ENCODE peak calls at places on chromosomes 13 and 19, in seven cellular contexts. One of them, this sample, is unnamed.

GRCh38 chr19:41785653-41786052 is 10.7 kb upstream of the CEACAM3 start:
- DNase-seq in NT2/D1: peak; percentile 64
- DNase-seq in HFFc6: peak; percentile 39
- DNase-seq in neural crest cell: peak; percentile 49
- DNase-seq in AG04449: no peak
- DNase-seq in cardiac fibroblast: peak; percentile 77
- DNase-seq in astrocyte of the spinal cord: peak; percentile 62
- DNase-seq in this sample: peak; percentile 96

GRCh38 chr19:48745208-48745995 is 1.3 kb downstream of the IZUMO1 start:
- DNase-seq in neural crest cell: peak; percentile 50
- DNase-seq in HFFc6: peak; percentile 61
- DNase-seq in AG04449: no peak
- DNase-seq in cardiac fibroblast: peak; percentile 72
- DNase-seq in NT2/D1: no peak
- DNase-seq in astrocyte of the spinal cord: peak; percentile 66
- DNase-seq in this sample: peak; percentile 28

GRCh38 chr19:44684892-44685847 is 13.8 kb upstream of the CEACAM16 start:
- DNase-seq in HFFc6: peak; percentile 96
- DNase-seq in neural crest cell: no peak
- DNase-seq in astrocyte of the spinal cord: peak; percentile 84
- DNase-seq in cardiac fibroblast: peak; percentile 94
- DNase-seq in NT2/D1: peak; percentile 39
- DNase-seq in AG04449: peak; percentile 46
- DNase-seq in this sample: peak; percentile 23

GRCh38 chr19:55083004-55083850 is 7.6 kb downstream of the EPS8L1 start:
- DNase-seq in AG04449: no peak
- DNase-seq in neural crest cell: no peak
- DNase-seq in HFFc6: no peak
- DNase-seq in cardiac fibroblast: no peak
- DNase-seq in astrocyte of the spinal cord: no peak
- DNase-seq in NT2/D1: no peak
- DNase-seq in this sample: no peak

GRCh38 chr13:79398915-79399314 is 7.1 kb downstream of the RBM26 start:
- DNase-seq in HFFc6: peak; percentile 28
- DNase-seq in cardiac fibroblast: no peak
- DNase-seq in neural crest cell: no peak
- DNase-seq in AG04449: no peak
- DNase-seq in astrocyte of the spinal cord: no peak
- DNase-seq in NT2/D1: no peak
- DNase-seq in this sample: peak; percentile 57

GRCh38 chr13:23599083-23599925 is 29.1 kb downstream of the TNFRSF19 start:
- DNase-seq in astrocyte of the spinal cord: no peak
- DNase-seq in cardiac fibroblast: no peak
- DNase-seq in NT2/D1: no peak
- DNase-seq in HFFc6: no peak
- DNase-seq in AG04449: no peak
- DNase-seq in neural crest cell: no peak
- DNase-seq in this sample: no peak

GRCh38 chr19:18604820-18605159 is 1.8 kb downstream of the CRLF1 start:
- DNase-seq in astrocyte of the spinal cord: no peak
- DNase-seq in neural crest cell: no peak
- DNase-seq in cardiac fibroblast: no peak
- DNase-seq in AG04449: no peak
- DNase-seq in HFFc6: no peak
- DNase-seq in NT2/D1: no peak
- DNase-seq in this sample: no peak

GRCh38 chr13:60765700-60766411 is 368.8 kb downstream of the TDRD3 start:
- DNase-seq in astrocyte of the spinal cord: peak; percentile 31
- DNase-seq in NT2/D1: no peak
- DNase-seq in neural crest cell: no peak
- DNase-seq in AG04449: no peak
- DNase-seq in HFFc6: no peak
- DNase-seq in cardiac fibroblast: peak; percentile 61
- DNase-seq in this sample: no peak

GRCh38 chr13:50599046-50599445 is 244.4 kb downstream of the DLEU7 start:
- DNase-seq in HFFc6: no peak
- DNase-seq in AG04449: no peak
- DNase-seq in cardiac fibroblast: no peak
- DNase-seq in neural crest cell: no peak
- DNase-seq in NT2/D1: no peak
- DNase-seq in astrocyte of the spinal cord: no peak
- DNase-seq in this sample: no peak

GRCh38 chr13:64239372-64239771 is 2823.7 kb upstream of the PCDH20 start:
- DNase-seq in NT2/D1: no peak
- DNase-seq in cardiac fibroblast: peak; percentile 60
- DNase-seq in HFFc6: peak; percentile 68
- DNase-seq in AG04449: peak; percentile 17
- DNase-seq in neural crest cell: no peak
- DNase-seq in astrocyte of the spinal cord: peak; percentile 62
- DNase-seq in this sample: no peak

GRCh38 chr13:51785592-51786424 is 18.2 kb downstream of the DHRS12 start:
- DNase-seq in HFFc6: peak; percentile 69
- DNase-seq in NT2/D1: no peak
- DNase-seq in cardiac fibroblast: peak; percentile 65
- DNase-seq in AG04449: no peak
- DNase-seq in astrocyte of the spinal cord: no peak
- DNase-seq in neural crest cell: no peak
- DNase-seq in this sample: peak; percentile 89

GRCh38 chr19:38711726-38712153 is 32.5 kb downstream of the CAPN12 start:
- DNase-seq in AG04449: no peak
- DNase-seq in cardiac fibroblast: peak; percentile 78
- DNase-seq in astrocyte of the spinal cord: peak; percentile 98
- DNase-seq in NT2/D1: no peak
- DNase-seq in neural crest cell: no peak
- DNase-seq in HFFc6: peak; percentile 92
- DNase-seq in this sample: no peak

GRCh38 chr13:38255600-38255999 is 94.1 kb upstream of the UFM1 start:
- DNase-seq in neural crest cell: no peak
- DNase-seq in HFFc6: no peak
- DNase-seq in NT2/D1: no peak
- DNase-seq in astrocyte of the spinal cord: no peak
- DNase-seq in cardiac fibroblast: no peak
- DNase-seq in AG04449: no peak
- DNase-seq in this sample: no peak

GRCh38 chr13:109412232-109412935 is 374.0 kb downstream of the IRS2 start:
- DNase-seq in NT2/D1: peak; percentile 39
- DNase-seq in neural crest cell: peak; percentile 54
- DNase-seq in astrocyte of the spinal cord: peak; percentile 80
- DNase-seq in AG04449: no peak
- DNase-seq in HFFc6: no peak
- DNase-seq in cardiac fibroblast: peak; percentile 65
- DNase-seq in this sample: no peak

GRCh38 chr19:58538257-58539168 is 5.4 kb upstream of the TRIM28 start:
- DNase-seq in HFFc6: no peak
- DNase-seq in AG04449: no peak
- DNase-seq in NT2/D1: no peak
- DNase-seq in astrocyte of the spinal cord: no peak
- DNase-seq in neural crest cell: peak; percentile 63
- DNase-seq in cardiac fibroblast: peak; percentile 54
- DNase-seq in this sample: peak; percentile 99

This sample was measured in NCI-H2227 treated with DMSO at 0.1 percent for 48 hours.